ENCODE peak calls at places on chromosome 14, in five cellular contexts. D, G, S, B and Y are unnamed samples.

GRCh38 chr14:101408077-101408831 is 153.0 kb upstream of the DIO3 start:
- DNase-seq in D (peak), G (no peak), S (no peak), B (no peak), Y (no peak)

GRCh38 chr14:28102814-28103213 is 663.8 kb upstream of the FOXG1 start:
- DNase-seq in D (peak), G (no peak), S (no peak), B (no peak), Y (peak)

GRCh38 chr14:65070710-65071033 is 31.6 kb downstream of the MAX start:
- DNase-seq in D (no peak), G (no peak), S (no peak), B (no peak), Y (no peak)

GRCh38 chr14:90661881-90662280 is 154.3 kb downstream of the TTC7B start:
- DNase-seq in D (no peak), G (no peak), S (no peak), B (no peak), Y (no peak)

GRCh38 chr14:95527392-95528002 is 7.4 kb upstream of the GLRX5 start:
- DNase-seq in D (peak), G (peak), S (no peak), B (peak), Y (no peak)

GRCh38 chr14:50619569-50620141 is 48.5 kb downstream of the SAV1 start:
- DNase-seq in D (peak), G (no peak), S (no peak), B (no peak), Y (peak)

GRCh38 chr14:41532255-41532654 is 74.4 kb upstream of the LRFN5 start:
- DNase-seq in D (no peak), G (no peak), S (no peak), B (no peak), Y (no peak)

GRCh38 chr14:105143451-105144230 is 24.9 kb downstream of the JAG2 start:
- DNase-seq in D (no peak), G (no peak), S (no peak), B (no peak), Y (no peak)

GRCh38 chr14:51520087-51520486 is 131.6 kb upstream of the FRMD6 start:
- DNase-seq in D (peak), G (no peak), S (no peak), B (no peak), Y (peak)

GRCh38 chr14:54709867-54710266 is 142.9 kb downstream of the SAMD4A start:
- DNase-seq in D (no peak), G (no peak), S (no peak), B (no peak), Y (no peak)

GRCh38 chr14:26828741-26829140 is 230.9 kb upstream of the NOVA1 start:
- DNase-seq in D (no peak), G (no peak), S (no peak), B (no peak), Y (no peak)

GRCh38 chr14:61925043-61925442 is 162.8 kb downstream of the SNAPC1 start:
- DNase-seq in D (peak), G (no peak), S (no peak), B (no peak), Y (peak)

GRCh38 chr14:76395161-76395560 is 19.2 kb downstream of the ESRRB start:
- DNase-seq in D (no peak), G (no peak), S (no peak), B (no peak), Y (no peak)